ENCODE peak calls at places on chromosome 12, in five cellular contexts. E is neural progenitor cell, W is HCT116, Z is OCI-LY7, F is MM.1S. C is an unnamed sample.

GRCh38 chr12:49187184-49187583 is 1.7 kb downstream of the TUBA1A start:
- DNase-seq in E (peak), W (no peak), Z (no peak), F (no peak), C (peak)

GRCh38 chr12:50390284-50390683 is 6.1 kb downstream of the FAM186A start:
- DNase-seq in E (no peak), W (peak), Z (no peak), F (no peak), C (peak)

GRCh38 chr12:48883305-48884171 is 17.9 kb upstream of the RND1 start:
- DNase-seq in E (peak), W (no peak), Z (no peak), F (no peak), C (peak)

GRCh38 chr12:64066776-64067175 is 155.3 kb downstream of the KICS2 start:
- DNase-seq in E (no peak), W (no peak), Z (no peak), F (no peak), C (no peak)

GRCh38 chr12:41967668-41968649 is 176.7 kb downstream of the GXYLT1 start:
- DNase-seq in E (peak), W (no peak), Z (no peak), F (no peak), C (peak)

GRCh38 chr12:52494100-52494499 is 1.0 kb upstream of the KRT6A start:
- DNase-seq in E (no peak), W (no peak), Z (no peak), F (no peak), C (no peak)

GRCh38 chr12:5809586-5809985 is 135.5 kb downstream of the ANO2 start:
- DNase-seq in E (no peak), W (no peak), Z (no peak), F (no peak), C (no peak)

GRCh38 chr12:62656576-62657362 is 190.1 kb downstream of the MON2 start:
- DNase-seq in E (peak), W (no peak), Z (no peak), F (no peak), C (no peak)

GRCh38 chr12:14937689-14938088 is 648 bp downstream of the ERP27 start:
- DNase-seq in E (no peak), W (peak), Z (no peak), F (peak), C (no peak)

GRCh38 chr12:51270067-51270846 is at the start of gene SMAGP:
- DNase-seq in E (peak), W (no peak), Z (peak), F (peak), C (peak)

GRCh38 chr12:4172999-4173398 is 100.6 kb upstream of the CCND2 start:
- DNase-seq in E (no peak), W (no peak), Z (no peak), F (no peak), C (peak)

GRCh38 chr12:109735051-109735521 is 21.5 kb downstream of the FAM222A start:
- DNase-seq in E (no peak), W (no peak), Z (no peak), F (no peak), C (no peak)

GRCh38 chr12:55728185-55728931 is 451 bp downstream of the CD63 start:
- DNase-seq in E (peak), W (no peak), Z (peak), F (no peak), C (peak)

GRCh38 chr12:94867066-94867855 is 136.2 kb downstream of the NDUFA12 start:
- DNase-seq in E (no peak), W (no peak), Z (no peak), F (no peak), C (no peak)

GRCh38 chr12:130026608-130027176 is 122.9 kb upstream of the TMEM132D start:
- DNase-seq in E (peak), W (no peak), Z (peak), F (peak), C (peak)

GRCh38 chr12:103912069-103912468 is 18.1 kb upstream of the HSP90B1 start:
- DNase-seq in E (no peak), W (no peak), Z (no peak), F (no peak), C (no peak)

GRCh38 chr12:76445469-76445868 is 97.3 kb upstream of the BBS10 start:
- DNase-seq in E (no peak), W (no peak), Z (no peak), F (no peak), C (no peak)

GRCh38 chr12:13336216-13336615 is 139.7 kb downstream of the EMP1 start:
- DNase-seq in E (no peak), W (no peak), Z (no peak), F (no peak), C (no peak)
- TF ChIP-seq CTCF in E (no peak), W (no peak), Z (no peak), F (no peak), C (no peak)

GRCh38 chr12:83758889-83759631 is 1072.4 kb downstream of the TMTC2 start:
- DNase-seq in E (no peak), W (no peak), Z (no peak), F (no peak), C (no peak)

GRCh38 chr12:83753882-83754281 is 1067.2 kb downstream of the TMTC2 start:
- DNase-seq in E (no peak), W (no peak), Z (no peak), F (no peak), C (no peak)

GRCh38 chr12:83753205-83753604 is 1066.5 kb downstream of the TMTC2 start:
- DNase-seq in E (no peak), W (no peak), Z (no peak), F (no peak), C (no peak)
- H2AFZ ChIP-seq in E (no peak), W (no peak), Z (no peak), F (no peak), C (no peak)

DNA sequence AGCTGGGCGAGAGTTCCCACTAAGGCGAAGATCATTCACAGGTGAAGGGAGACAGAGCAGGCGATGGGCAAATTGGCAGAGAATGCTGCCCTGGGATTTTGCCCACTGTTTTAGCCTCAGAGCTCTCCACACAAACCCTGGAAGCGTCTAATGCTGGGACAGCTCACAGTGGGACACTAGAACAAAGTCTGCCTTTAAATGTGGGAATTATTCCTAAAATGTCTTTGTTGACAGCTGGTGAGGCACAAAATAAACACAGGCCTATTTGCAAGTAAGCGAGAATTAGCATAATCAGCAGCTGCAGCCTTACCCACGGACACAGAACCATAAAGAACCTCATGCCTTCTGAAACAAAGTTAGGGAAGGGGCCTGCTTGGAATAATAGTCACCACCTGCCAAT is 824.5 kb downstream of the AACS start:
- DNase-seq in E (peak), W (no peak), Z (no peak), F (no peak), C (no peak)
- TF ChIP-seq EZH2phosphoT487 in E (no peak), W (no peak), Z (no peak), F (no peak), C (no peak)

GRCh38 chr12:37672655-37673260 is 643.8 kb upstream of the ALG10B start:
- DNase-seq in E (no peak), W (no peak), Z (peak), F (no peak), C (no peak)
- TF ChIP-seq CTCF in E (peak), W (peak), Z (peak), F (peak), C (no peak)

GRCh38 chr12:86712425-86712843 is 456.2 kb upstream of the MGAT4C start:
- DNase-seq in E (no peak), W (peak), Z (no peak), F (no peak), C (peak)
- H2AFZ ChIP-seq in E (no peak), W (peak), Z (no peak), F (no peak), C (no peak)

GRCh38 chr12:101854747-101855146 is 22.6 kb upstream of the DRAM1 start:
- DNase-seq in E (no peak), W (no peak), Z (peak), F (no peak), C (no peak)

GRCh38 chr12:101852998-101853397 is 22.2 kb upstream of the GNPTAB start:
- DNase-seq in E (no peak), W (no peak), Z (no peak), F (no peak), C (no peak)

GRCh38 chr12:101847325-101847724 is 16.6 kb upstream of the GNPTAB start:
- DNase-seq in E (no peak), W (no peak), Z (no peak), F (no peak), C (no peak)

GRCh38 chr12:101845312-101845711 is 14.6 kb upstream of the GNPTAB start:
- DNase-seq in E (no peak), W (no peak), Z (no peak), F (no peak), C (no peak)

GRCh38 chr12:101850199-101850598 is 19.4 kb upstream of the GNPTAB start:
- DNase-seq in E (no peak), W (no peak), Z (peak), F (no peak), C (no peak)
- TF ChIP-seq EZH2phosphoT487 in E (no peak), W (no peak), Z (no peak), F (no peak), C (no peak)

GRCh38 chr12:116277393-116278258 is at the start of gene MED13L:
- DNase-seq in E (peak), W (peak), Z (peak), F (peak), C (peak)
- TF ChIP-seq CTCF in E (peak), W (peak), Z (no peak), F (no peak), C (peak)

GRCh38 chr12:59407799-59408198 is 188.0 kb upstream of the SLC16A7 start:
- DNase-seq in E (no peak), W (no peak), Z (no peak), F (no peak), C (no peak)

GRCh38 chr12:59408431-59408830 is 187.4 kb upstream of the SLC16A7 start:
- DNase-seq in E (no peak), W (no peak), Z (no peak), F (no peak), C (no peak)

GRCh38 chr12:59403259-59403932 is 192.4 kb upstream of the SLC16A7 start:
- DNase-seq in E (peak), W (peak), Z (peak), F (peak), C (peak)

GRCh38 chr12:59404109-59404650 is 191.6 kb upstream of the SLC16A7 start:
- DNase-seq in E (no peak), W (no peak), Z (no peak), F (no peak), C (no peak)

DNA sequence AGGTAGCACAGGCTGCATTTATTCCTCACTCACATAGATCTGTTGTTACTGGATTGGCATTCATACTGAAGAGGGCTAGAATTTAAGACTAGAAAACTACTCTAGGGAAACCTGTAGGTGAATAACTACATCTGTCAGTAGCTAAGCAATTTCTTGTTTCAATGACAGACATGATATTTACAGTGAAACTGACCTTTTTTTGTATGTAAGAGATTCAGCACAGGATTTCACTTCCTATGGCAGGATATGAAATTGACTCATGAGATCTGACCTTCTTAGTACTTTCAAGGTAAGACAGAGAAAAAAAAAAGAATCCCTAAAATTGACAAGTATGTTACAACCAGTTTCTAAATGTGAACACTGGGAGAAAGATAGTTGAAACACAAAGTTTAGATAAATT is 189.8 kb upstream of the SLC16A7 start:
- DNase-seq in E (no peak), W (no peak), Z (no peak), F (peak), C (no peak)
- H2AFZ ChIP-seq in E (no peak), W (no peak), Z (no peak), F (no peak), C (no peak)

DNA sequence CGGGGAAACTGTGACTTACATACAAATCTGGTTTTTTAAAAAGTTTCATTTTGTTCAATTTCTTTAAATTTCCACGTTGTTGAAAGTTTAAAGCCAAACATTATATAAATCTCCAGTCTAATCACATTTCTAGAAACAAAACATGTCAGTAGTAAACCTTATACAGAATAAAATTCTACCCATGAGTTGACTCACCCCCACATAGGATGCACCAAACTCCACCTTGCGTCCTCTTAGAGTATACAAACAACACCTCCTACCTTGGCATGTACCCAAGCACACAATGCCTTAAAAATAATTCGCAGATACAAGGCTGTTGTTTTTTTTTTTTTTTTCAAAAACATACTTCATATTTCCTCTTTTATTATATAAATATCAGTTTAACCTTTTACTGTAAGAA is 3.4 kb downstream of the FBXL14 start:
- DNase-seq in E (peak), W (no peak), Z (peak), F (peak), C (peak)
- TF ChIP-seq EZH2phosphoT487 in E (no peak), W (no peak), Z (no peak), F (no peak), C (no peak)

DNA sequence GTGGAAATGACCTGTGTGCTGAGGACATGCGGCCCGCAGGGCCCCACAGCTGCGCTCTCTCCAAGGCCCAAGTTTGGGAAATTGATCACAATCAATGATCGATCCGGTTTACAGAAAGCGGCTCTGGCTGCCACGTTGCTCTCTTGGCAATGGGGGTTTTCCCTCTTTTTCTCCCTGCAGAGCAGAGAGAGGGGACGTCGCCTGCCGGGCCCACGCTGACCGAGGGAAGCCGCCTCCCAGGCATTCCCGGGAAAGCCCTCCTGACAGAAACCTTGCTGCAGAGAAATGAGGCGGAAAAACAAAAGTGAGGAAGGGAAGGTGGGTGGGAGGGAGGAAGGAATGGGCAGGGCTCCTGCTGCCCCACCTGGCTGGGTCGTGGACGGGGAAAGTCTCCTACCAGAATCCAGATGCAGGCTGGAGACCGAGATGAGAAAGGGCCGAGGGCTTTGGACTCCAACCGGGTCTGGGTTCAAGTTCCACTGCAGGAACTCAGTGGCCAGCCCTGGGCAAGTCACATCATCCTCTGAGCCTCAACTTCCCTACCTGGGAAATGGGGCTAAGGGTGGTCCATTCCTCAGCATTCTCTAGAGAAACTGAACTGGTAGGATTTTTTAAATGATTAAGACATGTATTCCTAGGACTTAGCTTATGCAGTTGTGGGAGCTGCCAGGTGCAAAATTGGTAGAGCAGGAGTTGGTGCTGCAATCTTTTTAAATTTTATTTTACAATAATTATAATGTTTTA is 75.5 kb downstream of the PHETA1 start:
- DNase-seq in E (peak), W (no peak), Z (no peak), F (no peak), C (no peak)
- TF ChIP-seq CTCF in E (no peak), W (no peak), Z (no peak), F (no peak), C (no peak)

C was measured in hepatocyte.